ENCODE peak calls at places on chromosomes 7 and 10, in eight cellular contexts. P is foreskin fibroblast, L is cardiac muscle cell, X is prostate gland, B is epithelial cell of esophagus, K is choroid plexus epithelial cell, S is astrocyte of the cerebellum, T is fibroblast of lung. W is an unnamed sample.

GRCh38 chr10:82150123-82150900 is 275.3 kb downstream of the NRG3 start:
- DNase-seq in P (peak), L (peak), X (no peak), B (no peak), K (peak), S (no peak), T (no peak), W (no peak)

GRCh38 chr10:110833941-110834621 is 37.6 kb upstream of the PDCD4 start:
- DNase-seq in P (no peak), L (no peak), X (no peak), B (no peak), K (no peak), S (no peak), T (no peak), W (no peak)

GRCh38 chr10:110494532-110494931 is 3.2 kb upstream of the DUSP5 start:
- DNase-seq in P (no peak), L (no peak), X (no peak), B (no peak), K (no peak), S (no peak), T (no peak), W (no peak)

GRCh38 chr10:119668461-119668860 is 17.3 kb downstream of the BAG3 start:
- DNase-seq in P (no peak), L (no peak), X (no peak), B (no peak), K (no peak), S (no peak), T (no peak), W (no peak)

GRCh38 chr7:100464791-100465190 is 731 bp upstream of the SPACDR start:
- DNase-seq in P (no peak), L (no peak), X (no peak), B (no peak), K (no peak), S (no peak), T (no peak), W (no peak)

GRCh38 chr10:113842171-113842570 is 11.7 kb downstream of the DCLRE1A start:
- DNase-seq in P (no peak), L (no peak), X (no peak), B (no peak), K (no peak), S (no peak), T (no peak), W (no peak)

GRCh38 chr10:86979977-86980448 is 11.7 kb downstream of the ADIRF start:
- DNase-seq in P (peak), L (peak), X (no peak), B (no peak), K (no peak), S (no peak), T (peak), W (no peak)

GRCh38 chr10:111098679-111099437 is 22.0 kb downstream of the ADRA2A start:
- DNase-seq in P (no peak), L (no peak), X (no peak), B (peak), K (peak), S (no peak), T (no peak), W (no peak)

GRCh38 chr7:16091951-16092350 is 329.4 kb downstream of the CRPPA start:
- DNase-seq in P (no peak), L (no peak), X (no peak), B (no peak), K (peak), S (no peak), T (peak), W (no peak)

GRCh38 chr7:3043544-3044395 is at the start of gene CARD11:
- DNase-seq in P (no peak), L (no peak), X (no peak), B (peak), K (no peak), S (no peak), T (no peak), W (no peak)

GRCh38 chr7:51847461-51848134 is 531.0 kb upstream of the COBL start:
- DNase-seq in P (no peak), L (peak), X (no peak), B (no peak), K (no peak), S (no peak), T (no peak), W (no peak)

DNA sequence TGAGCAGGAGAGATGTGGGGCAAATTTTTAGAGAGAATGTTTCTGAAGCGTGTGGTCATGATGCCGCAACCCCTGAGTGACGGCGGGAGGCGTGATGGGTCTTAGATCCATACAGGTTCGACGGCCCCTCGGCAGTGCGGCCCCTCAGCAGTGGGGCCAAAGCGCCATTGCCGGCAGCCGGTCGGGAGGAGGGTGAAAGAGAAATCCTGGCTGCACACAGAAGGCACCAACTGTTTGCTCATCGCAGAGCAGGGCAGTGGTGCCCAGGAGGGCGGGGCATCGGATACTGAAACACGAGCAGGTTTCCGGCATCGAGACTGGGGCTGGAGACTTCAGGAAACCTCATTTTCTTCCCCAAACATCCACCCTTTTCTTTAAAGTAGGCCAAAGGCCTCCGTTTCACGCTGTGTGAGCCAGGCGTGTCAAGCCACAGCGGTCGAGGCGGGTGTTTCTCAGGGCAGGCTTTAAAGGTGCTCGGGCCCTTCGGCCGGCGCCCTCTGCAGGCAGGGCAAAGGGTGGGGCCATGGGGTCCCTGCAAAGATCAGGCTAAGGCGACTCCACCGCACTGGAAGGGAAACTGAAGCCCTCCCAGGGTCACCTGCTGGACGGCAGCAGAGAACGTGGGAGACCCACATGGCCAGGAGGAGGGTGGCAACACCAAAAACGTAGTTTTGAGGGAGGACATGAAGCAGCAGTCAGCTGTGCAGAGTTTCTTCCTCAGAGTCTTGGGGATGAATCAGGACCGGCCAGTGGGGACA is 42.0 kb upstream of the PPP2R2D start:
- DNase-seq in P (no peak), L (no peak), X (no peak), B (no peak), K (no peak), S (no peak), T (no peak), W (no peak)
- TF ChIP-seq CTCF in P (no peak), L (no peak), X (no peak), B (no peak), K (no peak), S (no peak), T (no peak), W (no peak)

GRCh38 chr10:117074621-117075020 is 63.4 kb downstream of the VAX1 start:
- DNase-seq in P (no peak), L (no peak), X (peak), B (peak), K (no peak), S (no peak), T (no peak), W (no peak)
- TF ChIP-seq CTCF in P (no peak), L (no peak), X (peak), B (peak), K (no peak), S (no peak), T (no peak), W (no peak)

DNA sequence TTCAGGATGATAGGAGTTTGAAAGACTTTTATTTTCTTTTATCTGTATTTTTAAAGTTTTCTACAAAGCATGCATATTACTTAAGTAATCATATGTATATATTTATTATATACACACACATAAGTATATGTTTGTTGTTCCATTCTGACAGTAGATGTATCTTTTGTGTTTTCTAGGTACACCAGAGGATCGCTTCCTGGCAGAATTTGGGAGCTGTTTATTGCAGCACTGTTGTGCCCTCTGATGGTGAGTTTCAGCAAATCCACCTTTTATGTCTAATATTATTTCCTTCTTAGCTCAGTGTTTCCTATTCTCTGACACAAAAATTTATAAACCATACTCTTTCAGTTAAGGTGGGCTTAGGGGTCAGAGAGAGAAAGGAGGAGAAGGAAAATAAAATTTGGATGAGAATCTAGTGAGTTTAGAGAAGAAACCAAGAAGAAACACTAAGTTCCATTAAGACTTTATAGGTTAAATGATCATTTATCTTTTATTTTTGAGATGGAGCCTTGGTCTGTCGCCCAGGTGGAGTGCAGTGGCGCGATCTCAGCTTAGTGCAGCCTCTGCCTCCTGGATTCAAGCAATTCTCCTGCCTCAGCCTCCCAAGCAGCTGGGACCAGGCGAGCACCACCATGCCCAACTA is 59.2 kb upstream of the OIT3 start:
- DNase-seq in P (peak), L (peak), X (peak), B (peak), K (peak), S (peak), T (peak), W (peak)
- TF ChIP-seq CTCF in P (peak), L (peak), X (peak), B (peak), K (peak), S (peak), T (peak), W (peak)

DNA sequence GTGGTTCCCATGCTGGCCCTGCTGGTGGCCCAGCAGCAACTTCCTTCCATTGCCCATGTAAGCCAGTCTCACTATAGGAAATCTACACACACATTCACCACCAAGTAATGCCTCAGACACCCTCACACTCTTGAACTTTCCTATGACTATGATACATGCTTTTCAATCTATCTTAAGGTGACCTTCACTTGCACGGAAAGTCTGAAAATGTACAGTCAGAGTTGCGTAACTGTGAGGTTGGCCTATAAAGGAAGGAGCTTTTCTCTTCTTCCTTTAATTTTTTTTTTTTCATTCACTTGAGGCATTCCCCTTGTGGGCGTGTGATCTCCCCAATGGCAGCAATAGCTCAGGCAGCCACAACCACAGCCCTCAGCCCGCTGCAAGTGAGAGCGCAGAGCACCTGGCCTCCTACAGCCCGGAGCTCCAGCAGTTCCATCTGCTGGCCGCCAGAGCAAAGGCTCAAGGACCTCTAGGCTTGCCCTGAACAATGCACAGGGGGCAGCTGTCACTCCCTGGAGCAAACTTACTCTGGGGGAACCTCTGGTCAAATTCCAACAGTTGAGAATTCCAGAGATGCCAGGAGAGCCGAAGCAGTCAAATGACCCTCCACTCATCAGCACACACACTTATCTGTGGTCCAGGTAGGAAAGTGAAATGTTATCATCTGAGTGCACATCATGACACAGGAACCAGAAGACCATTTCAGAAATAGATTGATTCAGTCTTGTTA is 123.1 kb upstream of the ADO start:
- DNase-seq in P (no peak), L (peak), X (no peak), B (peak), K (peak), S (no peak), T (no peak), W (no peak)
- TF ChIP-seq CTCF in P (no peak), L (no peak), X (no peak), B (no peak), K (no peak), S (no peak), T (no peak), W (peak)

DNA sequence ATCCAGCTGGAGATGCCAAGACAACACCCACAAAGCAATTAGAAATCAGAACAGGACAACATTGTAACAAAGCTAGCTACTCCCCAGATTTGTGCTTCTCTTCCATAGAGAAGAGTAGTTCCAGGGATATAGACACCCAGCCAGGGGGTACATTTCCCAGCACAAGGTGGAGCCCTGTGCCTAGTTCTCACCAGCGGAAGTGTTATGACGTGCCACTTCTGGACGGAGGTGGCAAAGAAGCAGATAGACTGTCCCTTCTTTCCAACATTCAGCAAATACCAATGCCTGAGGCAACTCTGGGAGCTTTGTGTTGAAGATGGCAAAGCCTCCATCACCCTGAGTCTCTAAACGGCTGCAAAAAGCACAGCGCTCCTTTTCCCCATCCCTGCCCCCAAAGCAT is 23.4 kb upstream of the GSAP start:
- DNase-seq in P (no peak), L (peak), X (peak), B (peak), K (peak), S (no peak), T (peak), W (no peak)
- TF ChIP-seq CTCF in P (no peak), L (peak), X (peak), B (peak), K (peak), S (no peak), T (peak), W (no peak)

DNA sequence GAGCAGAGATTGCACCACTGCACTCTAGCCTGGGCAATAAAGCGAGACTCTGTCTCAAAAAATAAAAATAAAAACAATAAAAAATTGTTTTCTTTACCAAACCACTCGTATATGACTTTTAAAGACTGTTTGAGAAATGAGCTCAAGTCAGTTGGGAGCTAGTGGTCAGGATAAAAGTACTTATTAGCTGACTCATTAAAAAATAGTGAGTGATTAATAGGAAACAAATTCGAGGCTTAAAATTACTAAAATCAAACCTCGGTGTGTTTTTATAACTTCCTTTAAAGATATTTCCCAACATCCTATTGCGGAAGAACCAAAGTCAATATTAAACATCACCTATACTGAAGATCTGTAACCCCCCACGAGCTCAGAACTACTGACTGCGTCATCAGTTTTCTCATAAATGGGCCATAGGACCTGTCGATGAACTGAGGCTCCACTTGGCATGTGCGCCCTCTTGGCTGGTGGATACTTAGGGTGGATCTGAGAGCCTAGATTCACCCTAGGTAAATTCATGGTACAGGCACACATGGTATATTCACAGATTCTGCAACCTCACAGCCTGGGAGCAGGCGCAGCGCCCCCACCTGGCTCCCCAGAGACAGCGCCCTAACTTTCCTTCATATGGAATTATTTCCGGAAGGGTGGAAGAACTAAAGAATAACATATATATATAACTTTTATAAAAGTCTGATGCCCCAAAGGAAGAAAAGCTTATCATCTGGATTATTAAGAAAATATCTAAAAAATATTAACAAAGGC is 9.2 kb downstream of the MKI67 start:
- DNase-seq in P (no peak), L (no peak), X (no peak), B (peak), K (no peak), S (no peak), T (no peak), W (no peak)
- TF ChIP-seq CTCF in P (no peak), L (peak), X (no peak), B (peak), K (peak), S (peak), T (no peak), W (peak)

W was measured in neural crest cell.